ENCODE peak calls at places on chromosomes 13 and 19, in four cellular contexts. T, Z, O and K are unnamed samples.

GRCh38 chr19:3369337-3370213 is 3.2 kb downstream of the NFIC start:
- DNase-seq in T (no peak), Z (peak), O (peak), K (peak)

GRCh38 chr19:9836021-9836420 is 903 bp downstream of the PIN1 start:
- DNase-seq in T (peak), Z (no peak), O (peak), K (peak)

GRCh38 chr13:39374741-39375189 is 228.2 kb downstream of the LHFPL6 start:
- DNase-seq in T (no peak), Z (no peak), O (no peak), K (no peak)

GRCh38 chr19:16013181-16013850 is 63.0 kb upstream of the TPM4 start:
- DNase-seq in T (no peak), Z (no peak), O (no peak), K (no peak)

GRCh38 chr13:110343241-110343865 is 36.3 kb downstream of the COL4A2 start:
- DNase-seq in T (no peak), Z (no peak), O (no peak), K (no peak)

GRCh38 chr19:19900124-19900523 is 622 bp upstream of the ZNF93 start:
- DNase-seq in T (no peak), Z (peak), O (peak), K (peak)

GRCh38 chr19:46384396-46384795 is 29.0 kb downstream of the CCDC8 start:
- DNase-seq in T (no peak), Z (no peak), O (no peak), K (no peak)

GRCh38 chr19:28913626-28914025 is 299.3 kb downstream of the UQCRFS1 start:
- DNase-seq in T (no peak), Z (no peak), O (no peak), K (no peak)

GRCh38 chr19:51994048-51994644 is 7.5 kb upstream of the ZNF350 start:
- DNase-seq in T (no peak), Z (no peak), O (peak), K (no peak)

GRCh38 chr19:46209051-46209450 is 20.5 kb upstream of the IGFL1 start:
- DNase-seq in T (no peak), Z (no peak), O (no peak), K (no peak)

GRCh38 chr13:40446365-40446764 is 220.1 kb downstream of the FOXO1 start:
- DNase-seq in T (no peak), Z (no peak), O (peak), K (peak)

GRCh38 chr19:45729774-45730388 is 815 bp downstream of the FBXO46 start:
- DNase-seq in T (no peak), Z (peak), O (peak), K (no peak)

GRCh38 chr19:13993554-13994308 is 12.4 kb downstream of the RFX1 start:
- DNase-seq in T (no peak), Z (no peak), O (no peak), K (no peak)

GRCh38 chr13:102460806-102461205 is 59.0 kb upstream of the FGF14 start:
- DNase-seq in T (no peak), Z (no peak), O (no peak), K (peak)

GRCh38 chr19:11763117-11763516 is 3.7 kb upstream of the ZNF441 start:
- DNase-seq in T (no peak), Z (no peak), O (no peak), K (no peak)

GRCh38 chr19:2042485-2043268 is 8.4 kb downstream of the MKNK2 start:
- DNase-seq in T (no peak), Z (peak), O (no peak), K (no peak)
- H3K4me3 ChIP-seq in T (no peak), Z (peak), O (no peak), K (peak)

DNA sequence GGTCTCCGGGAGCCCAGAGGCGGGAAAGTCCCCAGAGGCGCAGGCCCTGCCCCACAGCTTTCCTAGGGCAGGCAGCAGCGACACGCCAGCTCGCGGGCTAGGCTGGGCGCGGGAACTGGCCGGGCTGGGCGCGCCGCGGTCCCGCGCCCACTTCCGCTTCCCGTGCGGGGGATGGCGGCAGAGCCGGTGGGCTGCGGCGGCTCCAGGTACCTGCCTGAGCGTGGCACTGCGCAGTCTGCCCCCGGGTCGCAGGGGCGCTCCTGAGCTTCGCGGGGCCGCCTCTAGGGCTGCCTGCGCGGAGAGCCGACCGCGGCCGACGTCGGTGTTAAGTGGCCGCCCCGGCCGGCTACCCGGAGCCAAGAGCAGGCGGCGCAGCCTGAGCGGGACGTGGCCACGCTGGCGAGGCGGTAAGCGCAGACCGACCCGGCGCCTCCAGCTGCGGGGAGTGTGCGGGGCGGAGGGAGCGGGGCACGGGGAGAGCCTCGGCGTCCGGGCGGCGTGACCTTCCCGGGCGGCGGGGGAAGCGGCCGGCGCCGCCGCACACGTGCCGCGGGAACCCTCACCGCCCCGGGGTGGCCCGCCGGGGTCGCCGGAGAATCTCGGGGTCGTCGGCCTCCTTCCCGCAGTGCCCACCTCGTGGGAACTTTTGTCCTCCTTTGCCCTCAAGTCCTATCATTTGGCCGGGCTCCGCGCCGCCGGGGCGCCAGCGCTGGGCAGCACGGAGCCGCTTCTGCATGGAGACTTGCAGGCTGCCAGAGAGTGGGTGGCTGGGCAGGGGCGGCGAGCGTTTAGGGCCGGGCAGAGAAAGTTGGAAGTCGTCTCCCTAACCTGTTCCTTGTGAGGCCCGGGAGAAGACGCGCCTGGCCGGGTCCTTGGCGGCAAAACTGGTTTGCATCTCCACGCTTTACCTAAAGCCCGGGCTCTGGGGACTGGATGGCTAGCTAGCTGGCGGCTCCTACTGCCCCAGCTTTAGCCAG is 31.4 kb upstream of the MPHOSPH8 start:
- DNase-seq in T (no peak), Z (peak), O (peak), K (peak)
- H3K4me3 ChIP-seq in T (peak), Z (peak), O (peak), K (peak)

DNA sequence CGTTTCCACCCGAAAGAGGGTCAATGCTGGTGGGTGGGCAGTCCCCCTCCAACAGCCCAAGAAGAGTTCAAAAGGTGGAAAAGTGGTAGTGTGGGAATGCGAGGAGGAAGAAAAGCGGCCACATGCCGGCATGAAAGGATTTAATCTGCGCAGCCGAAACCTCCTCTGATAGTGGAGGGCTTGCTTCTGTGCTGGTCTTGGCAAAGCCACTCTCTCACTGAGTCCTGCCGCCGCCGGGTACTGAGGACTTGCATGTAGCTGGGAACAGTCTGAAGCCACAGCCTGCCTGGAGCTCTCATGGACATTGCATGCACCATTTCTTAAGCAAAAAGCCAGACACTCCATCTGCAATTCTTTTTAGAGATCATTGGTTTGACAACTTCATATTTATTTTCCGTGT is 136.2 kb upstream of the ZNF536 start:
- DNase-seq in T (no peak), Z (peak), O (no peak), K (no peak)
- H3K4me3 ChIP-seq in T (no peak), Z (no peak), O (no peak), K (peak)

GRCh38 chr13:112728375-112729126 is 38.7 kb downstream of the ATP11A start:
- DNase-seq in T (no peak), Z (no peak), O (no peak), K (no peak)

GRCh38 chr13:112730157-112730671 is 40.4 kb downstream of the ATP11A start:
- DNase-seq in T (no peak), Z (no peak), O (no peak), K (no peak)

GRCh38 chr13:112731667-112732616 is 42.1 kb downstream of the ATP11A start:
- DNase-seq in T (no peak), Z (no peak), O (no peak), K (no peak)

GRCh38 chr13:112727581-112727980 is 37.7 kb downstream of the ATP11A start:
- DNase-seq in T (no peak), Z (peak), O (no peak), K (no peak)

DNA sequence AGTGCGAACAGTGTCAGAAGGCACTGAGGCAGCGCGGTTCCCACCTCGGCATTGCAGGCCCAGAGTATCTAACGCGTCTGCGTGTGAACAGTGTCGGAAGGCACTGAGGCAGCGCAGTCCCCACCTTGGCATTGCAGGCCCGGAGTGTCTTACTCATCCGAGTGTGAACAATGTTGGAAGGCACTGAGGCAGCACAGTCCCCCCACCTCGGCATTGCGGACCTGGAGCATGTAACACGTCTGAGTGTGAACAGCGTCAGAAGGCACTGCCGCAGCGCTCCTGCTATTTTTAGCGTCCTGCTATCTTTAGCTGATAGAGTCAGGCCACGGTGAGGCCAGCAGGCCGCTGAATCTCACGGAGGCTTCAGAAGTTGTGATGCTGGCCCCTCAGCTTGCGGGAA is 39.6 kb downstream of the ATP11A start:
- DNase-seq in T (no peak), Z (no peak), O (no peak), K (no peak)
- H3K4me3 ChIP-seq in T (no peak), Z (no peak), O (no peak), K (no peak)

GRCh38 chr13:114065926-114066774 is 66.3 kb downstream of the RASA3 start:
- DNase-seq in T (no peak), Z (no peak), O (no peak), K (no peak)

GRCh38 chr13:114063545-114064515 is 68.6 kb downstream of the RASA3 start:
- DNase-seq in T (peak), Z (no peak), O (peak), K (peak)

GRCh38 chr13:114064516-114065140 is 67.8 kb downstream of the RASA3 start:
- DNase-seq in T (no peak), Z (no peak), O (peak), K (peak)

GRCh38 chr13:114066956-114067355 is 65.5 kb downstream of the RASA3 start:
- DNase-seq in T (no peak), Z (no peak), O (no peak), K (no peak)

DNA sequence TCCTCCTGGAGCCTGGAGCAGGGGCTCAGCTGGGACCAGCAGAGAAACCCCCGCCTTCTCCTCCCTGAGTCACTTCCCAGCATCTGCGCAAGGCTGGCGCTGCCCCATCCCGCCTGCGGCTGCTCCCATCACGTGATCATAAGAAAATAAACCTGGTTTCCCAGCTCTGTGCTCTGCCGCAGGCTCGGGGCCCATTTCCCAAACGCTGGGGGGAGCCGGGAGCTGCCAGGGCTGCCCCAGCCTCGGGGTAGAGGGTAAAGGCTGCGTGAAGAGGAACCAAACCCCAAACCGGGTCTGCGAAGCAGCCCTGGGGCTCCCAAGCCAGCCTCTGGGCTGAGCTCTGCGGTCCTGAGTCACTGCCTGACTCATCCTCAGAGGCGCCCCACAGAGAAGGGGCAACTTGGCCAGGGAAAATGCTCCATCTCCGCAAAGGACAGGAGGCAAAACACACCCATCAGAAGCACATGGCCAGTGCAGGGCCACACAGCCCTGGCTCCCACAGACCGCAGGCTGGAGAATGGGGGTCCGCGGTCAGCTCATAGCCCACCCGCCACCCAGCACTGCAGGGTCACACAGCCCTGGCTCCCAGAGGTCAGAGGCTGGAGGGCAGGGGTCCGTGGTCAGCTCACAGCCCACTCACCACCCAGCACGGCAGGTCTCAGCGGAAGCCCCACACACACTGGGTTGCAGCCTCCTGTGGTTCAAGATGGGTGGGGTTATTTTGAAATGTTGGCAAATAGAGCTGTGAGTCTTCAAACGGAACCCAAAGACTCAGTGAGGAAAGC is 67.1 kb downstream of the RASA3 start:
- DNase-seq in T (peak), Z (peak), O (peak), K (peak)
- H3K4me3 ChIP-seq in T (peak), Z (peak), O (peak), K (peak)

GRCh38 chr19:1252221-1252817 is 3.9 kb downstream of the MIDN start:
- DNase-seq in T (peak), Z (no peak), O (peak), K (peak)

GRCh38 chr19:1254530-1255185 is 6.3 kb downstream of the MIDN start:
- DNase-seq in T (no peak), Z (no peak), O (no peak), K (no peak)

GRCh38 chr19:1252818-1253513 is 4.6 kb downstream of the MIDN start:
- DNase-seq in T (peak), Z (no peak), O (peak), K (peak)

GRCh38 chr19:1254081-1254527 is 5.7 kb downstream of the MIDN start:
- DNase-seq in T (no peak), Z (no peak), O (peak), K (no peak)

GRCh38 chr19:1253514-1254080 is 5.2 kb downstream of the MIDN start:
- DNase-seq in T (no peak), Z (no peak), O (no peak), K (no peak)
- H3K4me3 ChIP-seq in T (peak), Z (no peak), O (peak), K (peak)

GRCh38 chr13:108218044-108218974 is at the start of gene ABHD13:
- DNase-seq in T (peak), Z (peak), O (peak), K (peak)

GRCh38 chr13:108223850-108224503 is 5.8 kb downstream of the ABHD13 start:
- DNase-seq in T (no peak), Z (no peak), O (no peak), K (no peak)

GRCh38 chr13:108214511-108215383 is 589 bp downstream of the LIG4 start:
- DNase-seq in T (no peak), Z (peak), O (no peak), K (no peak)

GRCh38 chr13:108215428-108215827 is at the start of gene LIG4:
- DNase-seq in T (peak), Z (peak), O (peak), K (peak)

DNA sequence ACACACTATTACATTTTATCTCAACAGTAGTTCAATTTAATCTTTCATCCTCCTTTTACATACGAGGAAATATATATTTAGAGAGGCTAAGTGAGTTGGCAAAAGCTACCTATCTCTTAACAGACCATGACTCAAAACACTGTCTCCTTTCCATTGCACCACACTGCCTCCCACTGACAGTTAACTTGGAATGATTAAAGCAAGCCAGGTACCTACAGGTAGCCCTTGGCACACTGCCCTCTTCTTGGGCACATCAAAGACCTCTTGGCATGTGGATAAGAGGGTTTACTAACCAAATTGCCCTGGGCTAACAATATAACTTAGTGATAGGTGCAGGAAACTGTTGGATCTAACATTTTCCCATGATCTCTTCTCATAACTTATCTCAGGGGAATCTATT is 1.9 kb downstream of the ABHD13 start:
- DNase-seq in T (no peak), Z (peak), O (no peak), K (no peak)
- H3K4me3 ChIP-seq in T (no peak), Z (peak), O (no peak), K (no peak)

DNA sequence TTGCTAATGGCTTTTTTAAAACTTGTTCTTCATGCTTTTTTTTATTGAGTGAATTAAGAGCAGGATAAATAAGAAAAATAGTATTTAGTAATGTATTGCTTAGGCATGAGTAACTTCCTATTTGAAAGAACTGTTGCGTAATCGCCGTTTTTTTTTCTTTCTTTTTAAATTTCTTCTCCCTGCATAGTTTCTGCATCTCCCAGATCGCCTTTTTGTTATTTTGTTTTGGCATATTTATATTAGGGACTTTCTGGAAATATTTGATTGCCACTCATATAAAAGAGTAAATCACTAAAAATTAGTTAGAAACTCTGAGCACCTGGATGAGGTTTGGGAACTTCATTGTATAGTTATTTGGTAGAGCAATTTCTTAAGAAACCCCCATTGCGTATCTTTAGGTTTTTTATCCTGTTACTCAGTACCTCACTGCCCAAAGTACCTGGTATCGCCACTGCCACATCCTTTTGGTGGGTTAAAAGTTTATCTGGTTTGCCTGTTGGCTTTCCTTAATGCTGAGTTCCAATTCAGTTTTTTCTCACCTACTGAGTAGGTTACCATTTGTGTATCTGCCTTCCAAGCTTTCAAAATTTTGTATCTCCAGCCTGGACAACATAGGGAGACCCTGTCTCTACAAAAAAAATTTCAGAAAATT is 36.2 kb upstream of the LPAR6 start:
- DNase-seq in T (no peak), Z (no peak), O (peak), K (peak)
- H3K4me3 ChIP-seq in T (no peak), Z (no peak), O (no peak), K (no peak)